ENCODE peak calls at places on chromosomes 2 and 18, in ten cellular contexts. One of them, this sample, is unnamed.

GRCh38 chr2:134774786-134775641 is 56.2 kb upstream of the TMEM163 start:
- DNase-seq in fibroblast of lung: no peak
- DNase-seq in choroid plexus epithelial cell: no peak
- DNase-seq in fibroblast of villous mesenchyme: no peak
- DNase-seq in CD8-positive, alpha-beta T cell: no peak
- DNase-seq in WTC11: no peak
- DNase-seq in HCT116: peak
- DNase-seq in nephron progenitor cell: no peak
- DNase-seq in cardiac muscle cell: no peak
- DNase-seq in left lung: no peak
- DNase-seq in this sample: peak

GRCh38 chr2:24333019-24333540 is 27.3 kb downstream of the ITSN2 start:
- DNase-seq in WTC11: no peak
- DNase-seq in choroid plexus epithelial cell: no peak
- DNase-seq in CD8-positive, alpha-beta T cell: no peak
- DNase-seq in HCT116: no peak
- DNase-seq in fibroblast of villous mesenchyme: no peak
- DNase-seq in left lung: no peak
- DNase-seq in nephron progenitor cell: no peak
- DNase-seq in cardiac muscle cell: no peak
- DNase-seq in fibroblast of lung: no peak
- DNase-seq in this sample: peak

GRCh38 chr18:26804474-26804873 is 61.0 kb downstream of the AQP4 start:
- DNase-seq in WTC11: peak
- DNase-seq in HCT116: no peak
- DNase-seq in choroid plexus epithelial cell: peak
- DNase-seq in fibroblast of villous mesenchyme: no peak
- DNase-seq in CD8-positive, alpha-beta T cell: no peak
- DNase-seq in cardiac muscle cell: peak
- DNase-seq in fibroblast of lung: no peak
- DNase-seq in nephron progenitor cell: peak
- DNase-seq in left lung: no peak
- DNase-seq in this sample: no peak

GRCh38 chr18:49721981-49722380 is 91.4 kb downstream of the ACAA2 start:
- DNase-seq in WTC11: no peak
- DNase-seq in cardiac muscle cell: no peak
- DNase-seq in CD8-positive, alpha-beta T cell: no peak
- DNase-seq in fibroblast of villous mesenchyme: no peak
- DNase-seq in HCT116: no peak
- DNase-seq in choroid plexus epithelial cell: no peak
- DNase-seq in left lung: no peak
- DNase-seq in nephron progenitor cell: no peak
- DNase-seq in fibroblast of lung: no peak
- DNase-seq in this sample: no peak

GRCh38 chr2:120108749-120109148 is 95.9 kb downstream of the EPB41L5 start:
- DNase-seq in fibroblast of villous mesenchyme: peak
- DNase-seq in fibroblast of lung: peak
- DNase-seq in CD8-positive, alpha-beta T cell: no peak
- DNase-seq in WTC11: no peak
- DNase-seq in choroid plexus epithelial cell: peak
- DNase-seq in HCT116: no peak
- DNase-seq in cardiac muscle cell: no peak
- DNase-seq in left lung: no peak
- DNase-seq in nephron progenitor cell: no peak
- DNase-seq in this sample: peak

GRCh38 chr2:172172513-172173217 is 70.0 kb upstream of the DLX2 start:
- DNase-seq in left lung: peak
- DNase-seq in fibroblast of villous mesenchyme: peak
- DNase-seq in cardiac muscle cell: peak
- DNase-seq in fibroblast of lung: peak
- DNase-seq in CD8-positive, alpha-beta T cell: peak
- DNase-seq in choroid plexus epithelial cell: peak
- DNase-seq in WTC11: peak
- DNase-seq in nephron progenitor cell: peak
- DNase-seq in HCT116: peak
- DNase-seq in this sample: peak

GRCh38 chr2:191499874-191500565 is 177.9 kb upstream of the NABP1 start:
- DNase-seq in cardiac muscle cell: peak
- DNase-seq in nephron progenitor cell: no peak
- DNase-seq in choroid plexus epithelial cell: no peak
- DNase-seq in fibroblast of villous mesenchyme: no peak
- DNase-seq in left lung: no peak
- DNase-seq in fibroblast of lung: peak
- DNase-seq in WTC11: no peak
- DNase-seq in HCT116: no peak
- DNase-seq in CD8-positive, alpha-beta T cell: no peak
- DNase-seq in this sample: no peak

GRCh38 chr2:170005702-170006101 is 172.2 kb upstream of the MYO3B start:
- DNase-seq in left lung: no peak
- DNase-seq in CD8-positive, alpha-beta T cell: no peak
- DNase-seq in nephron progenitor cell: no peak
- DNase-seq in choroid plexus epithelial cell: no peak
- DNase-seq in WTC11: peak
- DNase-seq in fibroblast of lung: no peak
- DNase-seq in HCT116: no peak
- DNase-seq in fibroblast of villous mesenchyme: no peak
- DNase-seq in cardiac muscle cell: no peak
- DNase-seq in this sample: no peak

GRCh38 chr2:71759056-71759455 is 305.7 kb downstream of the DYSF start:
- DNase-seq in fibroblast of lung: no peak
- DNase-seq in HCT116: no peak
- DNase-seq in left lung: no peak
- DNase-seq in fibroblast of villous mesenchyme: peak
- DNase-seq in cardiac muscle cell: no peak
- DNase-seq in CD8-positive, alpha-beta T cell: no peak
- DNase-seq in WTC11: no peak
- DNase-seq in nephron progenitor cell: no peak
- DNase-seq in choroid plexus epithelial cell: peak
- DNase-seq in this sample: no peak

GRCh38 chr18:58562146-58562998 is 66.5 kb downstream of the ALPK2 start:
- DNase-seq in CD8-positive, alpha-beta T cell: no peak
- DNase-seq in HCT116: no peak
- DNase-seq in nephron progenitor cell: no peak
- DNase-seq in fibroblast of lung: no peak
- DNase-seq in fibroblast of villous mesenchyme: no peak
- DNase-seq in WTC11: no peak
- DNase-seq in choroid plexus epithelial cell: no peak
- DNase-seq in left lung: no peak
- DNase-seq in cardiac muscle cell: no peak
- DNase-seq in this sample: no peak

GRCh38 chr2:199602271-199602895 is 144.6 kb upstream of the SATB2 start:
- DNase-seq in cardiac muscle cell: no peak
- DNase-seq in WTC11: peak
- DNase-seq in choroid plexus epithelial cell: peak
- DNase-seq in left lung: no peak
- DNase-seq in CD8-positive, alpha-beta T cell: no peak
- DNase-seq in fibroblast of villous mesenchyme: no peak
- DNase-seq in HCT116: peak
- DNase-seq in nephron progenitor cell: peak
- DNase-seq in fibroblast of lung: peak
- DNase-seq in this sample: no peak

GRCh38 chr2:199594443-199594842 is 136.7 kb upstream of the SATB2 start:
- DNase-seq in left lung: no peak
- DNase-seq in cardiac muscle cell: no peak
- DNase-seq in nephron progenitor cell: no peak
- DNase-seq in HCT116: no peak
- DNase-seq in fibroblast of villous mesenchyme: no peak
- DNase-seq in fibroblast of lung: no peak
- DNase-seq in CD8-positive, alpha-beta T cell: no peak
- DNase-seq in choroid plexus epithelial cell: no peak
- DNase-seq in WTC11: no peak
- DNase-seq in this sample: no peak

DNA sequence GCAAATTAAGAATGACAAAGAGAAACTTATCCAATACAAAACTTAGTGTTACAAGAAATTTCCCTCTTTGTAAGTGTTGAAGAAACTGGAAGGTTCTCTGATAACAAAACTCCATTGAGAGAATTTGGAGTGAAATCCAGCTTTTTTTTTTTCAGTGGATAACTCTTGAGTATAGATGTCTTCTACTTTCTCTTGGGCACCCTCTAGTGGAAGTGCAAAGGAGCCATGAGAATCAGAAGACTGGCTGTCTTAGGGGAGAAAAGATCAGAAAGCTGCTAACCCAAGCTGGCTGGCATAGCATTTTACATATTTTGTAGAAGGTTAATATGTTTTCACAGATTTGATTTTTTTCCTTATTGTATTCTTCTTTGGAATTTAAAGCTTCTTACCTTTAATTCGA is 138.8 kb upstream of the SATB2 start:
- DNase-seq in CD8-positive, alpha-beta T cell: no peak
- DNase-seq in choroid plexus epithelial cell: peak
- DNase-seq in fibroblast of villous mesenchyme: peak
- DNase-seq in WTC11: peak
- DNase-seq in nephron progenitor cell: no peak
- DNase-seq in fibroblast of lung: peak
- DNase-seq in cardiac muscle cell: no peak
- DNase-seq in HCT116: peak
- DNase-seq in left lung: no peak
- DNase-seq in this sample: peak
- TF ChIP-seq CTCF in CD8-positive, alpha-beta T cell: no peak
- TF ChIP-seq CTCF in choroid plexus epithelial cell: peak
- TF ChIP-seq CTCF in fibroblast of villous mesenchyme: peak
- TF ChIP-seq CTCF in WTC11: peak
- TF ChIP-seq CTCF in nephron progenitor cell: peak
- TF ChIP-seq CTCF in fibroblast of lung: peak
- TF ChIP-seq CTCF in cardiac muscle cell: peak
- TF ChIP-seq CTCF in HCT116: peak
- TF ChIP-seq CTCF in left lung: no peak
- TF ChIP-seq CTCF in this sample: peak

GRCh38 chr2:225600865-225601264 is 201.4 kb downstream of the NYAP2 start:
- DNase-seq in choroid plexus epithelial cell: no peak
- DNase-seq in left lung: no peak
- DNase-seq in CD8-positive, alpha-beta T cell: no peak
- DNase-seq in cardiac muscle cell: no peak
- DNase-seq in nephron progenitor cell: no peak
- DNase-seq in fibroblast of villous mesenchyme: no peak
- DNase-seq in fibroblast of lung: no peak
- DNase-seq in WTC11: no peak
- DNase-seq in HCT116: no peak
- DNase-seq in this sample: no peak
- TF ChIP-seq CTCF in choroid plexus epithelial cell: no peak
- TF ChIP-seq CTCF in left lung: no peak
- TF ChIP-seq CTCF in CD8-positive, alpha-beta T cell: no peak
- TF ChIP-seq CTCF in cardiac muscle cell: no peak
- TF ChIP-seq CTCF in nephron progenitor cell: no peak
- TF ChIP-seq CTCF in fibroblast of villous mesenchyme: no peak
- TF ChIP-seq CTCF in fibroblast of lung: no peak
- TF ChIP-seq CTCF in WTC11: no peak
- TF ChIP-seq CTCF in HCT116: no peak
- TF ChIP-seq CTCF in this sample: no peak

DNA sequence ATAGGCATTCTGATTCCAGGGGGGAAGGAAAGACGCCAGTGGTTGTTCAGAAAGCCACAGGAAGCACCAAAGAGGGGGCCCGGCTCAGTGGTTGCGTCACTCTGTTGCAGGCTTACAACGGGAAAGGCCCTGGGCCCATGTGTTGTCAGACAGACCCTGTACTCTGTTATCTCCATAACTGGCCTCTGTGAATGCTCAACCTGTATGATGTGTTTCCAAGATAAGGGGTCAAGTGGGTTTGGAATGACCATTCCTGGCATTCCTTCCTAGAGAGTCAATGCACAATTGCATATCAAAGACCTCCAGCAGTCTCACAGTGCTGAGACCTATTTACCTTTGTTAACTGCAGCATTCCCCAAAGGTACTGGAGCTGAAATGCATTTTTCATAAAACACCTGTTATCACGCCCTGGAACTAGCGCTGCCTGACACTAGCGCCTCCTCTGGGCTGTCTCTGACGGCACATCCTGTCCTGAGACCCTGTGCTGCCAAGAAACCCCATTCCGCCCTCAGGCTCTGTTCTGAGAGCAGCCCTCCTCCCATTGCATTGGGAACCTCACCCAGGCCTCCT is 13.2 kb upstream of the LRRFIP1 start:
- DNase-seq in choroid plexus epithelial cell: peak
- DNase-seq in CD8-positive, alpha-beta T cell: no peak
- DNase-seq in nephron progenitor cell: no peak
- DNase-seq in HCT116: no peak
- DNase-seq in WTC11: peak
- DNase-seq in cardiac muscle cell: peak
- DNase-seq in fibroblast of villous mesenchyme: peak
- DNase-seq in left lung: no peak
- DNase-seq in fibroblast of lung: no peak
- DNase-seq in this sample: peak
- TF ChIP-seq CTCF in choroid plexus epithelial cell: peak
- TF ChIP-seq CTCF in CD8-positive, alpha-beta T cell: no peak
- TF ChIP-seq CTCF in nephron progenitor cell: no peak
- TF ChIP-seq CTCF in HCT116: no peak
- TF ChIP-seq CTCF in WTC11: peak
- TF ChIP-seq CTCF in cardiac muscle cell: peak
- TF ChIP-seq CTCF in fibroblast of villous mesenchyme: no peak
- TF ChIP-seq CTCF in left lung: no peak
- TF ChIP-seq CTCF in fibroblast of lung: no peak
- TF ChIP-seq CTCF in this sample: no peak

GRCh38 chr2:85011747-85012146 is 40.8 kb downstream of the KCMF1 start:
- DNase-seq in fibroblast of villous mesenchyme: no peak
- DNase-seq in choroid plexus epithelial cell: no peak
- DNase-seq in fibroblast of lung: no peak
- DNase-seq in nephron progenitor cell: no peak
- DNase-seq in CD8-positive, alpha-beta T cell: no peak
- DNase-seq in WTC11: peak
- DNase-seq in HCT116: no peak
- DNase-seq in cardiac muscle cell: no peak
- DNase-seq in left lung: no peak
- DNase-seq in this sample: no peak
- TF ChIP-seq CTCF in fibroblast of villous mesenchyme: peak
- TF ChIP-seq CTCF in choroid plexus epithelial cell: peak
- TF ChIP-seq CTCF in fibroblast of lung: no peak
- TF ChIP-seq CTCF in nephron progenitor cell: no peak
- TF ChIP-seq CTCF in CD8-positive, alpha-beta T cell: no peak
- TF ChIP-seq CTCF in WTC11: peak
- TF ChIP-seq CTCF in HCT116: no peak
- TF ChIP-seq CTCF in cardiac muscle cell: no peak
- TF ChIP-seq CTCF in left lung: no peak
- TF ChIP-seq CTCF in this sample: peak